ENCODE peak calls at places on chromosomes 16 and 17, in four cellular contexts. I is HT1080, L is astrocyte of the spinal cord, F is EH. D is an unnamed sample.

GRCh38 chr16:11135167-11135973 is 120.6 kb downstream of the SOCS1 start:
- DNase-seq in I (no peak), L (no peak), F (peak), D (no peak)

GRCh38 chr16:71439531-71439930 is 2.3 kb downstream of the TLE7 start:
- DNase-seq in I (no peak), L (no peak), F (peak), D (no peak)

GRCh38 chr17:77613181-77613580 is 345.3 kb upstream of the TNRC6C start:
- DNase-seq in I (no peak), L (no peak), F (no peak), D (no peak)

GRCh38 chr16:88374736-88375135 is 8.0 kb upstream of the ZNF469 start:
- DNase-seq in I (no peak), L (no peak), F (no peak), D (no peak)

GRCh38 chr17:27526603-27527002 is 70.4 kb downstream of the KSR1 start:
- DNase-seq in I (no peak), L (peak), F (peak), D (no peak)

GRCh38 chr17:28572294-28573099 is 1.2 kb upstream of the PIGS start:
- DNase-seq in I (no peak), L (no peak), F (no peak), D (peak)

GRCh38 chr17:79992657-79993389 is 42.8 kb downstream of the TBC1D16 start:
- DNase-seq in I (no peak), L (no peak), F (no peak), D (no peak)

GRCh38 chr16:87143661-87144121 is 173.5 kb downstream of the C16orf95 start:
- DNase-seq in I (no peak), L (peak), F (no peak), D (no peak)

GRCh38 chr16:75341934-75342811 is 90.7 kb upstream of the BCAR1 start:
- DNase-seq in I (peak), L (peak), F (peak), D (no peak)

GRCh38 chr17:9768381-9768934 is 22.9 kb downstream of the DHRS7C start:
- DNase-seq in I (peak), L (peak), F (peak), D (peak)

GRCh38 chr16:86505185-86505898 is 5.0 kb upstream of the FOXF1 start:
- DNase-seq in I (no peak), L (no peak), F (peak), D (no peak)

GRCh38 chr17:72346306-72346705 is 225.5 kb downstream of the SOX9 start:
- DNase-seq in I (no peak), L (no peak), F (no peak), D (no peak)

GRCh38 chr17:79609175-79609589 is 1.7 kb downstream of the RBFOX3 start:
- DNase-seq in I (no peak), L (no peak), F (no peak), D (peak)

GRCh38 chr16:1055557-1055924 is 17.0 kb upstream of the SSTR5 start:
- DNase-seq in I (no peak), L (no peak), F (no peak), D (no peak)

GRCh38 chr17:4899341-4900230 is at the start of gene C17orf107:
- DNase-seq in I (no peak), L (peak), F (peak), D (peak)

GRCh38 chr16:76204249-76204648 is 73.0 kb upstream of the CNTNAP4 start:
- DNase-seq in I (no peak), L (no peak), F (no peak), D (no peak)

D was measured in G401.